ENCODE peak calls at places on chromosomes 12 and 14, in seven cellular contexts. X is heart left ventricle, L is tibial nerve, I is right lobe of liver, Y is stomach, S is H54, M is ovary. Z is an unnamed sample.
A peak's percentile ranks its signal among the peaks of the same experiment; 100 is the strongest.

GRCh38 chr12:120709976-120710804 is at the start of gene UNC119B:
- DNase-seq in I (peak; percentile 83), L (peak; percentile 47), S (peak; percentile 79), Y (peak; percentile 58), X (peak; percentile 82), M (peak; percentile 80), Z (peak; percentile 79)

GRCh38 chr14:33941727-33942126 is 9.1 kb downstream of the EGLN3 start:
- DNase-seq in X (no peak), M (no peak), Y (no peak), S (no peak), I (no peak), L (no peak), Z (no peak)

GRCh38 chr12:12718853-12719252 is 1.7 kb downstream of the CDKN1B start:
- DNase-seq in Y (no peak), M (no peak), S (no peak), L (no peak), I (no peak), X (no peak), Z (peak; percentile 71)

GRCh38 chr12:71194657-71195056 is 36.9 kb upstream of the TSPAN8 start:
- DNase-seq in L (no peak), I (no peak), Y (no peak), S (no peak), M (no peak), X (no peak), Z (no peak)

GRCh38 chr12:76781321-76781720 is 17.4 kb downstream of the ZDHHC17 start:
- DNase-seq in X (no peak), M (no peak), I (no peak), S (no peak), Y (no peak), L (no peak), Z (peak; percentile 93)

GRCh38 chr14:51448831-51449665 is 202.7 kb upstream of the FRMD6 start:
- DNase-seq in I (peak; percentile 66), M (no peak), X (peak; percentile 53), S (no peak), L (no peak), Y (no peak), Z (no peak)

GRCh38 chr14:103103461-103104388 is 9.2 kb downstream of the EXOC3L4 start:
- DNase-seq in L (no peak), S (peak; percentile 98), I (peak; percentile 91), Y (peak; percentile 87), M (no peak), X (no peak), Z (peak; percentile 24)

GRCh38 chr14:62443796-62444195 is 601.5 kb downstream of the KCNH5 start:
- DNase-seq in S (peak; percentile 17), Y (no peak), L (no peak), M (no peak), I (no peak), X (no peak), Z (no peak)

GRCh38 chr12:58915634-58916033 is 4.7 kb downstream of the LRIG3 start:
- DNase-seq in S (no peak), I (peak; percentile 53), M (peak; percentile 25), X (peak; percentile 34), L (no peak), Y (peak; percentile 40), Z (no peak)

GRCh38 chr14:28652782-28653181 is 113.8 kb upstream of the FOXG1 start:
- DNase-seq in L (no peak), Y (no peak), M (no peak), X (no peak), I (no peak), S (no peak), Z (no peak)

DNA sequence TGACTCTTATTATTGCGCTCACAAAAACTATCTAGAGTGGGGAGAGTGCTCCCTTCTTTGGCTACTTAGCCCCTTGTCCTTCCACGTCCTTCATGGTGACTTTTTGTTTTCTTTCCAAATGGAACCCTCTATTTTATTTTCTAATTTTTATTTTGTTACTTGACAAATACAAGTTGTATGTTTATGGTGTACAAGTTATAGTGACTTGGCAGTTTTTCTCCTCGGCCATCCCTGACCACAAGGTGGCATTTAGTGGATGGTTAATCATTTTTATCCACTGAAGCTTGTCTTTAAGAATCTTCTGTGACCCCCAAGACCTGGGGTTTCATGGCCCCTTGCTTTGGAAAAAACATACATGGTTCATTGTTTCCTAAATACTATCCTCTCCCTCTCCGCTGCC is 70.1 kb downstream of the NKX2-1 start:
- DNase-seq in I (no peak), S (no peak), Y (no peak), M (no peak), X (no peak), L (no peak), Z (no peak)
- TF ChIP-seq POLR2A in I (no peak), S (no peak), Y (no peak), M (no peak), X (no peak), L (no peak), Z (no peak)

GRCh38 chr14:63459738-63460137 is 83.4 kb downstream of the PPP2R5E start:
- DNase-seq in I (no peak), Y (no peak), L (no peak), X (no peak), M (no peak), S (no peak), Z (peak; percentile 33)

GRCh38 chr14:63460594-63461132 is 82.5 kb downstream of the PPP2R5E start:
- DNase-seq in I (no peak), M (no peak), X (no peak), Y (no peak), S (no peak), L (no peak), Z (peak; percentile 78)

GRCh38 chr14:63468273-63468672 is 74.9 kb downstream of the PPP2R5E start:
- DNase-seq in X (no peak), L (no peak), M (no peak), Y (no peak), I (no peak), S (no peak), Z (no peak)

GRCh38 chr14:63467440-63468072 is 75.6 kb downstream of the PPP2R5E start:
- DNase-seq in X (no peak), M (no peak), I (no peak), S (no peak), Y (no peak), L (no peak), Z (no peak)

GRCh38 chr14:63465347-63465746 is 77.8 kb downstream of the PPP2R5E start:
- DNase-seq in Y (no peak), I (no peak), L (no peak), X (no peak), S (no peak), M (no peak), Z (no peak)
- TF ChIP-seq POLR2A in Y (no peak), I (no peak), L (no peak), X (no peak), S (no peak), M (no peak), Z (no peak)

DNA sequence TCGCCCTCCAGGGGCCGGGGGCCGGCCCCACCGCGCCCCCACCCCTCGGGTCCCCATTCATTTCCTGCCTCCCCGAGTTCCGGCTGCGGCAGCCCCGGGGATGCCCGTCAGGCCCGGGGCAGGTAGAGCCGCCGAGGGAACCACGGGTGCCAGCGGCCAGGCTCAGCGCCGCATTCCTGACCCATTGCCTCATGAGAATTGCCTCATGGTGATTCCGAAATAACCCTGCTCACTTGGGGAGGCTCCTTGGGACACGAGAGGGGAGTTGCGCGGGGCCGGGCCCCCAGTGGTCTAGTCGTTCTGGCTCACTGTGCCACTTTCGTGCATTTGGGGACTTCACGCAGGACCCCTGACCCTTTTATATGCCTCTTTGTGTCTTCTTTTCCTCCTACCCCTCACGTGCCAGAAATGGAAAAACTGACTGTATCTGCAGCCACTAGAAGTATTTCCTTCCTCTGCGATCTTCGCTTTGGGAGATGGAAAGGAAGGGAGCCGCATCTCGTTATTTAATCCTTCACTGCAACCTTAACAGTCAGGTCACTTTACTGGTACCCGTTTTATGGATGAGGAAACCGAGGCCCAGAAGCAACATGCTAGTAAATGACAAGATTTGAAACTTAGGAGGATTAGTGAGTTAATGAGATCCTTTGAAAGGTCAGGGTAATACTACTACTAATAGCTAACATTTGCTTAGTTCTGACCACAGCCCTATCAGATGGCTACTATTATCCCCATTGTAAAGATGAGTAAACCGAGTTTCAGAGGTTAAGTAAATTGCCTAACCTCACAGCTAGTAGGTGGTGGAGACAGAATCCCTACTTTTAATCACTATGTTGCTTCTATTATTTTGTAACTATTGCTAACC is 754 bp downstream of the PTPN11 start:
- DNase-seq in I (peak; percentile 74), Y (peak; percentile 64), M (peak; percentile 73), S (peak; percentile 82), X (peak; percentile 67), L (peak; percentile 58), Z (peak; percentile 74)
- TF ChIP-seq POLR2A in I (no peak), Y (no peak), M (no peak), S (no peak), X (no peak), L (no peak), Z (no peak)

GRCh38 chr12:6204533-6205143 is 4.4 kb downstream of the CD9 start:
- DNase-seq in L (no peak), Y (no peak), I (no peak), X (no peak), S (no peak), M (no peak), Z (no peak)
- TF ChIP-seq POLR2A in L (no peak), Y (no peak), I (no peak), X (no peak), S (no peak), M (no peak), Z (no peak)

GRCh38 chr12:19741132-19741489 is 301.8 kb downstream of the AEBP2 start:
- DNase-seq in Y (no peak), M (no peak), L (no peak), X (no peak), S (no peak), I (no peak), Z (no peak)

GRCh38 chr12:19740472-19741131 is 301.3 kb downstream of the AEBP2 start:
- DNase-seq in I (no peak), Y (no peak), M (no peak), X (no peak), S (no peak), L (no peak), Z (no peak)

GRCh38 chr12:19750116-19750644 is 310.9 kb downstream of the AEBP2 start:
- DNase-seq in I (no peak), M (no peak), S (no peak), Y (no peak), X (no peak), L (no peak), Z (no peak)

GRCh38 chr12:19746471-19746870 is 307.2 kb downstream of the AEBP2 start:
- DNase-seq in Y (no peak), X (no peak), I (no peak), S (no peak), M (no peak), L (no peak), Z (no peak)

GRCh38 chr12:19744760-19745218 is 305.5 kb downstream of the AEBP2 start:
- DNase-seq in L (no peak), Y (no peak), M (no peak), X (no peak), I (no peak), S (no peak), Z (no peak)
- TF ChIP-seq POLR2A in L (no peak), Y (no peak), M (no peak), X (no peak), I (no peak), S (no peak), Z (no peak)

GRCh38 chr14:88815980-88816379 is 8.5 kb upstream of the TTC8 start:
- DNase-seq in I (no peak), Y (no peak), X (no peak), L (no peak), S (no peak), M (no peak), Z (peak; percentile 50)
- TF ChIP-seq POLR2A in I (no peak), Y (no peak), X (no peak), L (no peak), S (no peak), M (no peak), Z (no peak)